ENCODE peak calls at places on chromosome 15, in nine cellular contexts. J is cardiac muscle cell, L is neural crest cell, D is KBM-7, U is NCI-H1105 treated with DMSO at 0.1 percent for 48 hours, H is HL-60, V is aorta, O is mesenchymal stem cell, A is HFFc6. G is an unnamed sample.

GRCh38 chr15:29656636-29657475 is 165.4 kb downstream of the TJP1 start:
- DNase-seq in J (peak; percentile 43), L (peak; percentile 79), D (no peak), U (no peak), H (no peak), V (no peak), O (peak; percentile 73), A (no peak), G (no peak)

GRCh38 chr15:66864086-66864830 is 162.2 kb downstream of the SMAD6 start:
- DNase-seq in J (no peak), L (no peak), D (no peak), U (no peak), H (no peak), V (peak; percentile 41), O (no peak), A (no peak), G (no peak)

GRCh38 chr15:64858136-64858535 is 16.4 kb downstream of the PLEKHO2 start:
- DNase-seq in J (no peak), L (no peak), D (peak; percentile 38), U (no peak), H (no peak), V (no peak), O (no peak), A (no peak), G (no peak)

GRCh38 chr15:69377137-69377536 is 37.0 kb upstream of the KIF23 start:
- DNase-seq in J (no peak), L (no peak), D (no peak), U (no peak), H (no peak), V (no peak), O (no peak), A (no peak), G (no peak)

GRCh38 chr15:34737379-34737928 is 17.3 kb downstream of the GJD2 start:
- DNase-seq in J (no peak), L (no peak), D (no peak), U (no peak), H (no peak), V (no peak), O (no peak), A (peak; percentile 42), G (no peak)

GRCh38 chr15:42101861-42102260 is 7.5 kb upstream of the PLA2G4D start:
- DNase-seq in J (no peak), L (no peak), D (no peak), U (no peak), H (no peak), V (no peak), O (peak; percentile 26), A (peak; percentile 30), G (no peak)

GRCh38 chr15:93382196-93382820 is 293.3 kb upstream of the RGMA start:
- DNase-seq in J (no peak), L (no peak), D (no peak), U (peak; percentile 64), H (no peak), V (no peak), O (no peak), A (no peak), G (no peak)

GRCh38 chr15:73633991-73634495 is 854 bp upstream of the NPTN start:
- DNase-seq in J (peak; percentile 90), L (no peak), D (no peak), U (no peak), H (no peak), V (no peak), O (peak; percentile 98), A (peak; percentile 96), G (peak; percentile 17)

GRCh38 chr15:76333720-76334437 is 2.7 kb upstream of the ISL2 start:
- DNase-seq in J (no peak), L (no peak), D (peak; percentile 59), U (no peak), H (no peak), V (no peak), O (no peak), A (no peak), G (no peak)

GRCh38 chr15:63668601-63669000 is 71.4 kb downstream of the FBXL22 start:
- DNase-seq in J (no peak), L (no peak), D (no peak), U (no peak), H (no peak), V (no peak), O (no peak), A (no peak), G (no peak)

GRCh38 chr15:54119056-54119455 is 140.8 kb downstream of the UNC13C start:
- DNase-seq in J (no peak), L (no peak), D (no peak), U (no peak), H (no peak), V (no peak), O (no peak), A (no peak), G (no peak)

GRCh38 chr15:84082739-84083138 is 152.8 kb upstream of the GOLGA6L4 start:
- DNase-seq in J (peak; percentile 6), L (no peak), D (no peak), U (no peak), H (no peak), V (no peak), O (no peak), A (no peak), G (no peak)

G was measured in lung microvascular endothelial cell.